ENCODE peak calls at places on chromosomes 1 and 21, in ten cellular contexts. A is AML-193; J is HFF-Myc; I is OCI-LY7; T is stimulated activated CD4-positive, alpha-beta T cell treated with anti-CD3 and anti-CD28 coated beads, Interleukin-4, amount 100 ng/mL, for 24 hours; U is bronchial epithelial cell; L is HFFc6; H is NCI-H510A; Q is CD4-positive, alpha-beta T cell; P is head of caudate nucleus. S is an unnamed sample.

GRCh38 chr1:157107702-157108101 is 8.1 kb upstream of the ETV3L start:
- DNase-seq in U (no peak), H (no peak), L (no peak), P (no peak), I (no peak), J (no peak), Q (no peak), T (no peak), A (no peak), S (no peak)

GRCh38 chr1:236685917-236686814 is at the start of gene ACTN2:
- DNase-seq in A (no peak), I (no peak), U (no peak), J (no peak), T (peak), Q (peak), L (no peak), H (peak), P (peak), S (peak)

GRCh38 chr1:3483801-3484444 is 29.5 kb downstream of the ARHGEF16 start:
- DNase-seq in Q (peak), L (no peak), J (no peak), H (no peak), U (peak), P (no peak), T (peak), I (peak), A (peak), S (peak)

GRCh38 chr1:152515454-152515823 is 1.2 kb downstream of the CRCT1 start:
- DNase-seq in H (no peak), L (no peak), U (peak), I (no peak), P (peak), T (no peak), Q (no peak), A (no peak), J (no peak), S (no peak)

GRCh38 chr1:231800071-231800470 is 173.5 kb downstream of the DISC1 start:
- DNase-seq in P (no peak), L (peak), H (no peak), Q (no peak), I (no peak), J (no peak), U (peak), T (no peak), A (no peak), S (no peak)

GRCh38 chr1:51410568-51411460 is 80.5 kb upstream of the TTC39A start:
- DNase-seq in Q (no peak), T (no peak), A (no peak), P (no peak), I (no peak), H (no peak), J (no peak), L (peak), U (no peak), S (no peak)

GRCh38 chr1:161080391-161081150 is 8.8 kb downstream of the NECTIN4 start:
- DNase-seq in T (no peak), U (peak), H (no peak), P (no peak), I (no peak), Q (no peak), A (no peak), J (no peak), L (no peak), S (no peak)

GRCh38 chr1:206581571-206581981 is 30.7 kb downstream of the EIF2D start:
- DNase-seq in U (no peak), H (no peak), Q (peak), L (no peak), P (peak), T (peak), A (peak), J (no peak), I (no peak), S (no peak)

GRCh38 chr1:230972855-230973271 is 5.8 kb downstream of the TTC13 start:
- DNase-seq in U (no peak), A (peak), J (no peak), I (peak), L (peak), Q (peak), P (no peak), T (peak), H (no peak), S (no peak)

GRCh38 chr1:62621907-62622306 is 24.6 kb downstream of the ANGPTL3 start:
- DNase-seq in H (no peak), Q (no peak), L (peak), T (no peak), J (peak), U (peak), A (peak), P (no peak), I (no peak), S (no peak)

GRCh38 chr1:212677136-212677535 is 22.5 kb downstream of the BATF3 start:
- DNase-seq in L (no peak), H (no peak), Q (no peak), I (no peak), T (no peak), U (no peak), J (no peak), A (no peak), P (peak), S (no peak)

GRCh38 chr1:8874230-8875201 is 4.0 kb downstream of the ENO1 start:
- DNase-seq in J (no peak), T (no peak), H (no peak), U (no peak), A (no peak), P (no peak), L (peak), I (no peak), Q (no peak), S (no peak)

GRCh38 chr1:42886046-42886739 is 39.8 kb downstream of the ZNF691 start:
- DNase-seq in P (no peak), U (no peak), A (no peak), J (no peak), H (no peak), I (no peak), Q (no peak), L (no peak), T (no peak), S (no peak)

GRCh38 chr1:78222225-78222961 is 176.6 kb downstream of the GIPC2 start:
- DNase-seq in T (no peak), A (no peak), I (no peak), Q (no peak), P (no peak), U (no peak), H (no peak), J (no peak), L (no peak), S (no peak)

GRCh38 chr1:53582211-53583020 is 123.2 kb downstream of the DMRTB1 start:
- DNase-seq in J (no peak), H (peak), A (no peak), U (no peak), I (no peak), Q (no peak), T (no peak), L (no peak), P (no peak), S (no peak)

GRCh38 chr21:45536301-45537081 is 5.7 kb downstream of the SLC19A1 start:
- DNase-seq in L (no peak), T (no peak), A (no peak), J (no peak), Q (no peak), I (no peak), P (no peak), U (no peak), H (no peak), S (no peak)

GRCh38 chr1:83985048-83985447 is 13.9 kb downstream of the TTLL7 start:
- DNase-seq in U (no peak), L (no peak), I (no peak), T (no peak), H (no peak), A (no peak), Q (no peak), J (no peak), P (no peak), S (no peak)

GRCh38 chr1:230127105-230128054 is 60.3 kb downstream of the GALNT2 start:
- DNase-seq in T (peak), L (no peak), H (no peak), U (no peak), J (no peak), A (no peak), P (peak), Q (peak), I (no peak), S (no peak)

GRCh38 chr1:185050823-185051451 is 5.6 kb downstream of the RNF2 start:
- DNase-seq in H (no peak), J (no peak), A (peak), L (no peak), I (no peak), Q (no peak), P (no peak), U (no peak), T (no peak), S (no peak)

GRCh38 chr1:4369335-4369734 is 285.1 kb upstream of the AJAP1 start:
- DNase-seq in Q (no peak), I (no peak), U (no peak), T (no peak), P (no peak), J (no peak), L (no peak), A (no peak), H (no peak), S (no peak)

GRCh38 chr1:112744019-112744578 is 29.0 kb upstream of the PPM1J start:
- DNase-seq in J (no peak), U (peak), P (no peak), A (no peak), L (peak), T (no peak), I (no peak), H (no peak), Q (no peak), S (no peak)